ENCODE peak calls at places on chromosomes 5 and 9, in nine cellular contexts. T is BE2C; O is Daoy; G is naive thymus-derived CD4-positive, alpha-beta T cell; Y is foreskin fibroblast; M is breast epithelium; Q is SHP77; B is OCI-LY7; E is fibroblast of the conjunctiva. C is an unnamed sample.

GRCh38 chr9:32395483-32396216 is 11.2 kb downstream of the ACO1 start:
- DNase-seq in T (no peak), O (peak; percentile 92), G (no peak), Y (peak; percentile 96), M (no peak), Q (no peak), B (no peak), E (peak; percentile 91), C (peak; percentile 87)

GRCh38 chr5:153352685-153353219 is 137.7 kb upstream of the GRIA1 start:
- DNase-seq in T (no peak), O (no peak), G (no peak), Y (no peak), M (no peak), Q (no peak), B (no peak), E (no peak), C (no peak)

GRCh38 chr5:141476132-141476909 is 555 bp downstream of the PCDHGC3 start:
- DNase-seq in T (peak; percentile 50), O (peak; percentile 83), G (no peak), Y (peak; percentile 94), M (peak; percentile 54), Q (no peak), B (peak; percentile 43), E (peak; percentile 39), C (peak; percentile 77)

GRCh38 chr9:21465859-21466518 is 16.1 kb downstream of the IFNE start:
- DNase-seq in T (no peak), O (no peak), G (peak; percentile 38), Y (peak; percentile 74), M (no peak), Q (no peak), B (peak; percentile 41), E (peak; percentile 53), C (peak; percentile 64)

GRCh38 chr5:89313804-89314588 is 431.0 kb upstream of the MEF2C start:
- DNase-seq in T (no peak), O (peak; percentile 93), G (no peak), Y (peak; percentile 91), M (no peak), Q (peak; percentile 21), B (peak; percentile 3), E (peak; percentile 76), C (peak; percentile 56)

GRCh38 chr9:126328415-126328814 is 1.8 kb downstream of the MVB12B start:
- DNase-seq in T (no peak), O (no peak), G (no peak), Y (no peak), M (no peak), Q (no peak), B (no peak), E (no peak), C (no peak)

GRCh38 chr5:161925960-161926359 is 78.0 kb downstream of the GABRA1 start:
- DNase-seq in T (peak; percentile 13), O (no peak), G (no peak), Y (no peak), M (no peak), Q (no peak), B (peak; percentile 0), E (no peak), C (no peak)

GRCh38 chr5:157470616-157471015 is 10.6 kb downstream of the NIPAL4 start:
- DNase-seq in T (no peak), O (no peak), G (no peak), Y (no peak), M (no peak), Q (no peak), B (no peak), E (no peak), C (no peak)

GRCh38 chr5:141623197-141623596 is 4.4 kb upstream of the DIAPH1 start:
- DNase-seq in T (no peak), O (no peak), G (no peak), Y (peak; percentile 20), M (no peak), Q (no peak), B (peak; percentile 80), E (no peak), C (no peak)

GRCh38 chr9:36018755-36019720 is 17.7 kb upstream of the RECK start:
- DNase-seq in T (no peak), O (no peak), G (no peak), Y (peak; percentile 60), M (no peak), Q (no peak), B (no peak), E (no peak), C (peak; percentile 47)

GRCh38 chr9:97689401-97689800 is 7.7 kb downstream of the XPA start:
- DNase-seq in T (no peak), O (no peak), G (no peak), Y (no peak), M (no peak), Q (no peak), B (no peak), E (no peak), C (no peak)

GRCh38 chr9:127129073-127129717 is 6.8 kb upstream of the ANGPTL2 start:
- DNase-seq in T (no peak), O (no peak), G (no peak), Y (no peak), M (no peak), Q (no peak), B (no peak), E (no peak), C (peak; percentile 38)